ENCODE peak calls at places on chromosomes 6 and 20, in four cellular contexts. One of them, this sample, is unnamed.

GRCh38 chr6:168377481-168377850 is 57.9 kb upstream of the DACT2 start:
- DNase-seq in H9: no peak
- DNase-seq in H1: no peak
- DNase-seq in IMR-90: no peak
- DNase-seq in this sample: no peak

GRCh38 chr6:82040405-82041221 is 206.9 kb downstream of the IBTK start:
- DNase-seq in H9: peak; percentile 60
- DNase-seq in IMR-90: peak; percentile 59
- DNase-seq in H1: peak; percentile 56
- DNase-seq in this sample: peak; percentile 74

GRCh38 chr6:48476257-48476656 is 365.3 kb upstream of the PTCHD4 start:
- DNase-seq in IMR-90: peak; percentile 30
- DNase-seq in H9: peak; percentile 41
- DNase-seq in H1: no peak
- DNase-seq in this sample: peak; percentile 66

GRCh38 chr6:144379356-144379755 is 94.2 kb downstream of the UTRN start:
- DNase-seq in H1: no peak
- DNase-seq in IMR-90: peak; percentile 71
- DNase-seq in H9: no peak
- DNase-seq in this sample: no peak

GRCh38 chr6:88561034-88561973 is 395.2 kb upstream of the CNR1 start:
- DNase-seq in H9: no peak
- DNase-seq in H1: no peak
- DNase-seq in IMR-90: no peak
- DNase-seq in this sample: no peak

GRCh38 chr20:51128198-51128597 is 105.3 kb upstream of the KCNG1 start:
- DNase-seq in H9: peak; percentile 9
- DNase-seq in IMR-90: peak; percentile 97
- DNase-seq in H1: no peak
- DNase-seq in this sample: no peak

GRCh38 chr6:90319044-90319443 is 22.4 kb upstream of the BACH2 start:
- DNase-seq in IMR-90: peak; percentile 79
- DNase-seq in H1: no peak
- DNase-seq in H9: no peak
- DNase-seq in this sample: no peak

GRCh38 chr6:2958331-2958711 is 13.0 kb downstream of the SERPINB6 start:
- DNase-seq in IMR-90: no peak
- DNase-seq in H9: no peak
- DNase-seq in H1: no peak
- DNase-seq in this sample: no peak

GRCh38 chr6:21455071-21455470 is 138.5 kb upstream of the SOX4 start:
- DNase-seq in H1: no peak
- DNase-seq in IMR-90: peak; percentile 6
- DNase-seq in H9: no peak
- DNase-seq in this sample: no peak

GRCh38 chr6:95280690-95281273 is 296.6 kb upstream of the MANEA start:
- DNase-seq in H1: no peak
- DNase-seq in H9: no peak
- DNase-seq in IMR-90: peak; percentile 36
- DNase-seq in this sample: peak; percentile 46

GRCh38 chr6:95408111-95408510 is 169.2 kb upstream of the MANEA start:
- DNase-seq in H9: no peak
- DNase-seq in IMR-90: no peak
- DNase-seq in H1: no peak
- DNase-seq in this sample: no peak

GRCh38 chr6:134174790-134175531 is 122.5 kb upstream of the SLC2A12 start:
- DNase-seq in H1: peak; percentile 96
- DNase-seq in IMR-90: peak; percentile 86
- DNase-seq in H9: peak; percentile 89
- DNase-seq in this sample: peak; percentile 95

GRCh38 chr6:32151885-32152311 is at the start of gene PRRT1:
- DNase-seq in H1: peak; percentile 51
- DNase-seq in IMR-90: no peak
- DNase-seq in H9: no peak
- DNase-seq in this sample: peak; percentile 60

GRCh38 chr6:117531346-117531745 is 48.9 kb downstream of the DCBLD1 start:
- DNase-seq in H1: no peak
- DNase-seq in H9: no peak
- DNase-seq in IMR-90: no peak
- DNase-seq in this sample: peak; percentile 31

GRCh38 chr6:23735151-23735550 is 390.9 kb upstream of the NRSN1 start:
- DNase-seq in H1: no peak
- DNase-seq in IMR-90: no peak
- DNase-seq in H9: no peak
- DNase-seq in this sample: no peak

GRCh38 chr6:85041376-85041775 is 277.0 kb upstream of the TBX18 start:
- DNase-seq in H1: no peak
- DNase-seq in H9: no peak
- DNase-seq in IMR-90: no peak
- DNase-seq in this sample: no peak

GRCh38 chr20:12660918-12661317 is 347.9 kb upstream of the SPTLC3 start:
- DNase-seq in H1: peak; percentile 49
- DNase-seq in IMR-90: no peak
- DNase-seq in H9: peak; percentile 56
- DNase-seq in this sample: peak; percentile 83

GRCh38 chr20:44384423-44385027 is 29.0 kb downstream of the HNF4A start:
- DNase-seq in H9: peak; percentile 77
- DNase-seq in IMR-90: peak; percentile 38
- DNase-seq in H1: peak; percentile 94
- DNase-seq in this sample: peak; percentile 73

GRCh38 chr6:16413399-16413798 is 175.0 kb downstream of the GMPR start:
- DNase-seq in H1: no peak
- DNase-seq in IMR-90: peak; percentile 37
- DNase-seq in H9: no peak
- DNase-seq in this sample: no peak

GRCh38 chr6:24646771-24647170 is 780 bp upstream of the KIAA0319 start:
- DNase-seq in H9: no peak
- DNase-seq in H1: no peak
- DNase-seq in IMR-90: peak; percentile 12
- DNase-seq in this sample: peak; percentile 27

GRCh38 chr6:73079978-73080377 is 145.3 kb downstream of the KHDC1L start:
- DNase-seq in H9: no peak
- DNase-seq in IMR-90: peak; percentile 43
- DNase-seq in H1: no peak
- DNase-seq in this sample: no peak

GRCh38 chr20:10313215-10313614 is 94.6 kb downstream of the SNAP25 start:
- DNase-seq in H9: no peak
- DNase-seq in IMR-90: no peak
- DNase-seq in H1: no peak
- DNase-seq in this sample: no peak

GRCh38 chr6:96156425-96156824 is 140.7 kb downstream of the FUT9 start:
- DNase-seq in H9: no peak
- DNase-seq in H1: no peak
- DNase-seq in IMR-90: no peak
- DNase-seq in this sample: no peak

GRCh38 chr6:168078943-168079405 is at the start of gene FRMD1:
- DNase-seq in H1: no peak
- DNase-seq in H9: no peak
- DNase-seq in IMR-90: no peak
- DNase-seq in this sample: no peak

GRCh38 chr20:47161411-47161810 is 195.1 kb downstream of the ZMYND8 start:
- DNase-seq in IMR-90: no peak
- DNase-seq in H1: no peak
- DNase-seq in H9: no peak
- DNase-seq in this sample: no peak
- H2AK5ac ChIP-seq in IMR-90: no peak overlapping the region
- H2AK5ac ChIP-seq in H1: no peak overlapping the region
- H2AK5ac ChIP-seq in H9: no peak overlapping the region
- H2AK5ac ChIP-seq in this sample: no peak overlapping the region

GRCh38 chr6:156954191-156954590 is 177.0 kb downstream of the ARID1B start:
- DNase-seq in IMR-90: peak; percentile 59
- DNase-seq in H1: no peak
- DNase-seq in H9: no peak
- DNase-seq in this sample: no peak

GRCh38 chr6:156954781-156955180 is 177.6 kb downstream of the ARID1B start:
- DNase-seq in IMR-90: no peak
- DNase-seq in H9: no peak
- DNase-seq in H1: no peak
- DNase-seq in this sample: no peak

GRCh38 chr6:156952401-156952800 is 175.2 kb downstream of the ARID1B start:
- DNase-seq in H1: no peak
- DNase-seq in IMR-90: no peak
- DNase-seq in H9: no peak
- DNase-seq in this sample: no peak

GRCh38 chr6:156953478-156954146 is 176.4 kb downstream of the ARID1B start:
- DNase-seq in H9: no peak
- DNase-seq in H1: no peak
- DNase-seq in IMR-90: peak; percentile 99
- DNase-seq in this sample: peak; percentile 93

GRCh38 chr6:156953125-156953477 is 175.9 kb downstream of the ARID1B start:
- DNase-seq in IMR-90: no peak
- DNase-seq in H9: no peak
- DNase-seq in H1: no peak
- DNase-seq in this sample: no peak
- H3K27ac ChIP-seq in IMR-90: peak overlapping the region; percentile 50
- H3K27ac ChIP-seq in H9: no peak overlapping the region
- H3K27ac ChIP-seq in H1: no peak overlapping the region
- H3K27ac ChIP-seq in this sample: no peak overlapping the region

GRCh38 chr20:57094991-57095390 is 171.4 kb downstream of the BMP7 start:
- DNase-seq in H9: no peak
- DNase-seq in H1: no peak
- DNase-seq in IMR-90: no peak
- DNase-seq in this sample: no peak
- H4K5ac ChIP-seq in H9: no peak overlapping the region
- H4K5ac ChIP-seq in H1: no peak overlapping the region
- H4K5ac ChIP-seq in IMR-90: no peak overlapping the region
- H4K5ac ChIP-seq in this sample: no peak overlapping the region

DNA sequence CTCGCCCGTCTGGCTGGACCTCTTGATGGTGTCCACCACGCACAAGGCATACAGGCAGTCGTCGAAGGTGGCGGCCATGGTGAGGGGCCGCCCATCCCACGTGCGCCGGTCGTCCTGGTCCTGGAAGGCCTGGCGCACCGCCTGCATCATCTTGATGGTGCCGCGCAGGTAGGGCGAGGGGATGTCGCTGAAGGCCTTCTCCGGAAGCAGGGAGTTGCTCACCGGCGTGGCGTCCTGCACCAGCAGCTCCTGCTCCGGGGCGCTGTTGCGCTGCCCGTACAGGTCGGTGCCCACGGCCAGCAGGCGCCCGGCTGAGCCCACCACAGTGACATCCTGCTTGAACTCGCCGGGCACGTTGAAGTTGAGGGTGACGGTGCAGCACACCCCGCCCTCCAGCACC is 36.5 kb upstream of the TBC1D7 start:
- DNase-seq in IMR-90: no peak
- DNase-seq in H9: no peak
- DNase-seq in H1: no peak
- DNase-seq in this sample: no peak
- H2AK5ac ChIP-seq in IMR-90: peak overlapping the region; percentile 18
- H2AK5ac ChIP-seq in H9: no peak overlapping the region
- H2AK5ac ChIP-seq in H1: no peak overlapping the region
- H2AK5ac ChIP-seq in this sample: no peak overlapping the region

GRCh38 chr6:111870751-111871064 is 2.5 kb downstream of the FYN start:
- DNase-seq in H1: no peak
- DNase-seq in IMR-90: no peak
- DNase-seq in H9: no peak
- DNase-seq in this sample: no peak
- H3K27ac ChIP-seq in H1: no peak overlapping the region
- H3K27ac ChIP-seq in IMR-90: no peak overlapping the region
- H3K27ac ChIP-seq in H9: no peak overlapping the region
- H3K27ac ChIP-seq in this sample: no peak overlapping the region

GRCh38 chr6:119331676-119332286 is 17.8 kb downstream of the MAN1A1 start:
- DNase-seq in IMR-90: no peak
- DNase-seq in H1: no peak
- DNase-seq in H9: no peak
- DNase-seq in this sample: no peak

GRCh38 chr6:119330520-119330919 is 19.0 kb downstream of the MAN1A1 start:
- DNase-seq in IMR-90: no peak
- DNase-seq in H9: no peak
- DNase-seq in H1: no peak
- DNase-seq in this sample: no peak

GRCh38 chr6:119334535-119335264 is 14.9 kb downstream of the MAN1A1 start:
- DNase-seq in H1: no peak
- DNase-seq in IMR-90: no peak
- DNase-seq in H9: no peak
- DNase-seq in this sample: no peak

GRCh38 chr6:119333063-119333609 is 16.4 kb downstream of the MAN1A1 start:
- DNase-seq in H9: no peak
- DNase-seq in H1: no peak
- DNase-seq in IMR-90: no peak
- DNase-seq in this sample: no peak

DNA sequence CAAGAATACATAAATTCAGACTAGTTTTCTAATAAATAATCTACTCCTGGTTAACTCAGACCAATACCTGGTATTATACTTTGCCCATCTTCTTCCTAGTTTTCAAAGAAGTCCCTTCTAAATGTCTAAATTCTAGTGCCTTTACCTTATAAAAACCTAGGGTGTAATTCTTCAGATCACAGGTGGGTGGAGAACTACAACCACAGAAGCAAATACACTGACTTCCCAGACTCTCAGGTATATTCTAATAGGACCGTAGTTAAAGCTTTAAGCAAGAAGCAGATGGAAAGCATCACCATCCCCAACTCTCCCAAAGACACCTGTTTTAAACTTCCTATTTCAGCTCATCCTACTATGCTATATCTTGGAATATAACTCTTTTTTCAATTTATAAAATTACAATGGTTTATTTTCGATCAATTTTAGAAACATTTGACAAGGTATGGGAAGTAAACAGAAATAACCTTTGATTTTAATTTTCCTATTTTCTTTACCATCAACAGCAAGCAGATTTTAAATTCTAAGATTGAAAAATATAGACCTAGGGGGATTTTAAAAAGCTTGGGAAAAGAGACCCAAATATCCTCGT is 15.8 kb downstream of the MAN1A1 start:
- DNase-seq in IMR-90: no peak
- DNase-seq in H9: no peak
- DNase-seq in H1: no peak
- DNase-seq in this sample: no peak
- H4K5ac ChIP-seq in IMR-90: no peak overlapping the region
- H4K5ac ChIP-seq in H9: no peak overlapping the region
- H4K5ac ChIP-seq in H1: no peak overlapping the region
- H4K5ac ChIP-seq in this sample: no peak overlapping the region

This sample was measured in mesendoderm.